ENCODE peak calls at places on chromosome 2, in six cellular contexts. L is fibroblast of lung, U is GM13977, X is astrocyte of the spinal cord, W is pancreas, S is tibial artery. I is an unnamed sample.

GRCh38 chr2:210445116-210445707 is 31.3 kb downstream of the LANCL1 start:
- DNase-seq in L (peak), U (peak), X (peak), W (no peak), S (no peak), I (peak)

GRCh38 chr2:227161947-227162346 is 2.1 kb downstream of the COL4A4 start:
- DNase-seq in L (no peak), U (no peak), X (no peak), W (no peak), S (no peak), I (no peak)

GRCh38 chr2:201402651-201403573 is 45.8 kb upstream of the FLACC1 start:
- DNase-seq in L (peak), U (no peak), X (peak), W (no peak), S (no peak), I (no peak)

GRCh38 chr2:241770936-241771285 is 5.7 kb upstream of the GAL3ST2 start:
- DNase-seq in L (no peak), U (peak), X (no peak), W (no peak), S (no peak), I (peak)

GRCh38 chr2:147623328-147623727 is 221.5 kb upstream of the ACVR2A start:
- DNase-seq in L (peak), U (peak), X (no peak), W (no peak), S (no peak), I (peak)

GRCh38 chr2:212424090-212424489 is 114.5 kb downstream of the ERBB4 start:
- DNase-seq in L (peak), U (no peak), X (no peak), W (no peak), S (no peak), I (no peak)

GRCh38 chr2:68776124-68776523 is 41.5 kb downstream of the ARHGAP25 start:
- DNase-seq in L (no peak), U (no peak), X (no peak), W (no peak), S (no peak), I (no peak)

GRCh38 chr2:139992711-139993345 is 1212.6 kb upstream of the NXPH2 start:
- DNase-seq in L (no peak), U (no peak), X (no peak), W (no peak), S (peak), I (no peak)

GRCh38 chr2:133596701-133597393 is 28.6 kb upstream of the NCKAP5 start:
- DNase-seq in L (peak), U (no peak), X (peak), W (no peak), S (no peak), I (no peak)

GRCh38 chr2:165536861-165537499 is 67.5 kb downstream of the CSRNP3 start:
- DNase-seq in L (no peak), U (no peak), X (no peak), W (no peak), S (no peak), I (no peak)

GRCh38 chr2:131431336-131431735 is 44.6 kb upstream of the TUBA3D start:
- DNase-seq in L (peak), U (no peak), X (peak), W (no peak), S (no peak), I (no peak)

GRCh38 chr2:69307696-69308064 is 79.3 kb downstream of the GFPT1 start:
- DNase-seq in L (no peak), U (no peak), X (no peak), W (no peak), S (no peak), I (peak)

GRCh38 chr2:102251042-102251848 is 60.1 kb upstream of the IL1RL1 start:
- DNase-seq in L (peak), U (peak), X (peak), W (peak), S (no peak), I (peak)

GRCh38 chr2:170928824-170929685 is at the start of gene GORASP2:
- DNase-seq in L (peak), U (peak), X (peak), W (peak), S (peak), I (peak)

GRCh38 chr2:127541849-127542630 is 6.6 kb downstream of the MYO7B start:
- DNase-seq in L (peak), U (no peak), X (no peak), W (no peak), S (no peak), I (no peak)

GRCh38 chr2:60407398-60407797 is 146.1 kb downstream of the BCL11A start:
- DNase-seq in L (no peak), U (no peak), X (no peak), W (no peak), S (no peak), I (no peak)

GRCh38 chr2:7452110-7452851 is 535.1 kb downstream of the RNF144A start:
- DNase-seq in L (no peak), U (no peak), X (no peak), W (no peak), S (no peak), I (no peak)

GRCh38 chr2:167820488-167820887 is 426.9 kb downstream of the STK39 start:
- DNase-seq in L (no peak), U (no peak), X (no peak), W (no peak), S (no peak), I (no peak)

GRCh38 chr2:170771049-170771937 is 1.1 kb downstream of the ERICH2 start:
- DNase-seq in L (peak), U (peak), X (peak), W (no peak), S (peak), I (no peak)

GRCh38 chr2:32947484-32948143 is 861 bp downstream of the LTBP1 start:
- DNase-seq in L (peak), U (peak), X (peak), W (peak), S (peak), I (peak)

GRCh38 chr2:218161639-218162038 is 5.1 kb downstream of the CXCR1 start:
- DNase-seq in L (no peak), U (no peak), X (no peak), W (no peak), S (no peak), I (no peak)

GRCh38 chr2:241391892-241392665 is 36.0 kb downstream of the FARP2 start:
- DNase-seq in L (no peak), U (no peak), X (peak), W (peak), S (no peak), I (peak)

GRCh38 chr2:111116016-111116746 is 4.5 kb upstream of the BCL2L11 start:
- DNase-seq in L (no peak), U (peak), X (no peak), W (no peak), S (no peak), I (peak)

GRCh38 chr2:96528680-96529375 is 7.7 kb upstream of the ARID5A start:
- DNase-seq in L (no peak), U (no peak), X (no peak), W (no peak), S (peak), I (no peak)
- TF ChIP-seq CTCF in L (no peak), U (peak), X (no peak), W (no peak), S (no peak), I (no peak)

DNA sequence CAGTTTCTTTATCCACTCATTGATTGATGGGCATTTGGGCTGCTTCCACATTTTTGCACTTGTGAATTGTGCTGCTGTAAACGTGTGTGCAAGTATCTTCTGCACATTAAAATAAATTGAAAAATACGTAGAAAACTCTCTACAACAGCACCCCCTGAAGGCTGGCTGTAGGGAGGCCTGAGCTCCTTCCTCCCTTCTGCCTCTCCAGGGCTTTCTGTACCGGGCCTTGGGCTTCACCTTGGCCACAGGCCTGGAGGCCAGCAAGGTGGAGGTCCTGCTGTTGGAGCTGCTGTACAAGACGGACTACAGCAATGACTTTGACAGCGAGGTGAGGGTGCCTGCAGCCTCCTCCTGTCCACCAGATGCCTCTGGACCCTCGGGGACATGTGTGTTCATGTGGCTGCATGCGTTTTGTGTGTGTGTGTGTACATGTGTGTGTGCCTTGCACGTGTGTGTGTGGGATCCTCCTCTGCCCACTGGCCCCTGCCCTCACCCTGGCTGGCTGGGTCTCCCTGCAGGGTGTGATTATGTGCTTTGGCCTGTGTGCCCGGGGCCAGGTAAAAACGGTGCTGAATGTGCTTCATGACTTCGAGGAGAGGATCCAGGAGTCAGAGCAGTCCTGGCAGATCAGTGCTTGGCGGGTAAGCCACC is 29.2 kb downstream of the MROH2A start:
- DNase-seq in L (no peak), U (no peak), X (no peak), W (no peak), S (peak), I (no peak)
- TF ChIP-seq CTCF in L (no peak), U (peak), X (no peak), W (no peak), S (no peak), I (no peak)

DNA sequence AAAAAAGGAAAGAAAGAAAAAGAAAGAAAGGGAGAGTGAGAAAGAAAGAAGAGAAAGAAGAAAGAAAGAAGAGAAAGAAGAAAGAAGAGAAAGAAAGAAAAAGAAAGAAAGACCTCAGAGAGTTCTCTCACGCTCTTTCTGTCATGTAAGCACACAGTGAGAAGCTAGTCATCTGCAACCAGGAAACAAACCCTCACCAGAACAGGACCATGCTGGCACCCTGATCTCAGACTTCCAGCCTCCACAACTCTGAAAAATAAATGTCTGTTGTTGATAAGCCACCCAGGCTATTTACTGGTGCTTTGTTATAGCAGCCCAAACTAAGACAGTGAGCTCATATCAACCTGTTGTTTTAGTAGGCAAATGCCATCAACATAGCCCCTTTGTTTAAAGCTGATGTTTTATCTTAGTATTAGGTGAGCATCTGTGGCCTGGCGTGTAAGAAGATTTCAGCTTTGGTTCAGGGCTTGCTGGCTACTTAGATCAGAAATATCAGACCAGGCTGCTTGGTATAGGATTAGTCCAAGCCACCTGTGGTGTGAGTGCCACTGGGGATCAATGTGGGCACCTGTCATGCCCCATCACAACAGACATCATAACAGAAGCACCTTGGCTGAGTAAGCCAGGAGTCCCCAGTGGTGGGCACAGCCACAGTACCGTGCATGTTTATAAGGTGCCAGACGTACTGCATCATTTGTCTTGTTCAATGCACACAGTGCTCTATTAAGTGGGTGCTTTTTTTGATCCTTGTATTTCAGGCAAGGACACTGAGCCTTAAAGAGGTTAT is 94.4 kb downstream of the LBH start:
- DNase-seq in L (no peak), U (no peak), X (no peak), W (no peak), S (no peak), I (no peak)
- TF ChIP-seq CTCF in L (no peak), U (no peak), X (no peak), W (no peak), S (no peak), I (no peak)

GRCh38 chr2:53473762-53474161 is 293.8 kb upstream of the CHAC2 start:
- DNase-seq in L (no peak), U (no peak), X (no peak), W (no peak), S (no peak), I (no peak)

GRCh38 chr2:53476800-53477199 is 290.8 kb upstream of the CHAC2 start:
- DNase-seq in L (no peak), U (no peak), X (no peak), W (no peak), S (no peak), I (no peak)

GRCh38 chr2:53475766-53476165 is 291.8 kb upstream of the CHAC2 start:
- DNase-seq in L (peak), U (no peak), X (no peak), W (no peak), S (no peak), I (no peak)

GRCh38 chr2:53475320-53475719 is 292.3 kb upstream of the CHAC2 start:
- DNase-seq in L (peak), U (no peak), X (peak), W (no peak), S (no peak), I (no peak)

GRCh38 chr2:53473236-53473635 is 294.4 kb upstream of the CHAC2 start:
- DNase-seq in L (no peak), U (no peak), X (no peak), W (peak), S (no peak), I (no peak)
- TF ChIP-seq CTCF in L (no peak), U (peak), X (peak), W (no peak), S (no peak), I (peak)

GRCh38 chr2:238338710-238339394 is 18.5 kb downstream of the TRAF3IP1 start:
- DNase-seq in L (no peak), U (no peak), X (no peak), W (no peak), S (no peak), I (no peak)

GRCh38 chr2:238339395-238339780 is 19.1 kb downstream of the TRAF3IP1 start:
- DNase-seq in L (no peak), U (no peak), X (no peak), W (no peak), S (no peak), I (no peak)

GRCh38 chr2:238337846-238338245 is 17.5 kb downstream of the TRAF3IP1 start:
- DNase-seq in L (no peak), U (no peak), X (no peak), W (no peak), S (no peak), I (no peak)

GRCh38 chr2:238341536-238341935 is 21.2 kb downstream of the TRAF3IP1 start:
- DNase-seq in L (no peak), U (no peak), X (no peak), W (no peak), S (no peak), I (no peak)

GRCh38 chr2:238339814-238340213 is 19.5 kb downstream of the TRAF3IP1 start:
- DNase-seq in L (no peak), U (no peak), X (no peak), W (no peak), S (no peak), I (no peak)
- TF ChIP-seq CTCF in L (no peak), U (no peak), X (no peak), W (no peak), S (no peak), I (no peak)